ENCODE peak calls at places on chromosomes 7 and 10, in four cellular contexts. U is testis, Y is neural progenitor cell, C is uterus. W is an unnamed sample.
A peak's percentile ranks its signal among the peaks of the same experiment; 100 is the strongest.

GRCh38 chr10:96295475-96295874 is 8.8 kb upstream of the DNTT start:
- DNase-seq in C (no peak), Y (no peak), U (no peak), W (no peak)

GRCh38 chr10:31961675-31962074 is 33.0 kb upstream of the ARHGAP12 start:
- DNase-seq in Y (no peak), U (no peak), C (no peak), W (no peak)

GRCh38 chr7:40306596-40306995 is 171.8 kb downstream of the SUGCT start:
- DNase-seq in C (no peak), U (no peak), Y (no peak), W (no peak)

GRCh38 chr7:102433319-102434038 is at the start of gene ORAI2:
- DNase-seq in U (peak; percentile 83), Y (peak; percentile 87), C (peak; percentile 76), W (peak; percentile 83)

GRCh38 chr7:131629203-131629871 is 72.9 kb upstream of the PODXL start:
- DNase-seq in U (no peak), Y (no peak), C (peak; percentile 74), W (peak; percentile 65)

GRCh38 chr10:92972066-92972870 is 88.3 kb upstream of the CYP26C1 start:
- DNase-seq in U (no peak), C (no peak), Y (no peak), W (no peak)

GRCh38 chr10:11404931-11405330 is 206.5 kb downstream of the USP6NL start:
- DNase-seq in Y (no peak), U (no peak), C (no peak), W (peak; percentile 70)

GRCh38 chr10:88131561-88132139 is 268.2 kb downstream of the PTEN start:
- DNase-seq in U (peak; percentile 69), C (peak; percentile 38), Y (no peak), W (no peak)

GRCh38 chr10:64115913-64116643 is 594.9 kb downstream of the REEP3 start:
- DNase-seq in C (no peak), U (peak; percentile 35), Y (peak; percentile 51), W (peak; percentile 38)

GRCh38 chr10:122122493-122122892 is 133.5 kb downstream of the TACC2 start:
- DNase-seq in C (no peak), U (no peak), Y (no peak), W (no peak)

GRCh38 chr10:122054046-122055025 is 65.4 kb downstream of the TACC2 start:
- DNase-seq in U (peak; percentile 60), Y (peak; percentile 75), C (peak; percentile 69), W (peak; percentile 30)

GRCh38 chr10:6514180-6514579 is 65.9 kb downstream of the PRKCQ start:
- DNase-seq in C (no peak), U (no peak), Y (no peak), W (no peak)

GRCh38 chr10:6512182-6512581 is 67.9 kb downstream of the PRKCQ start:
- DNase-seq in Y (no peak), U (no peak), C (no peak), W (no peak)

GRCh38 chr10:6514844-6515780 is 65.0 kb downstream of the PRKCQ start:
- DNase-seq in C (no peak), Y (no peak), U (no peak), W (peak; percentile 40)

GRCh38 chr10:6513509-6513908 is 66.6 kb downstream of the PRKCQ start:
- DNase-seq in Y (no peak), U (no peak), C (no peak), W (no peak)

DNA sequence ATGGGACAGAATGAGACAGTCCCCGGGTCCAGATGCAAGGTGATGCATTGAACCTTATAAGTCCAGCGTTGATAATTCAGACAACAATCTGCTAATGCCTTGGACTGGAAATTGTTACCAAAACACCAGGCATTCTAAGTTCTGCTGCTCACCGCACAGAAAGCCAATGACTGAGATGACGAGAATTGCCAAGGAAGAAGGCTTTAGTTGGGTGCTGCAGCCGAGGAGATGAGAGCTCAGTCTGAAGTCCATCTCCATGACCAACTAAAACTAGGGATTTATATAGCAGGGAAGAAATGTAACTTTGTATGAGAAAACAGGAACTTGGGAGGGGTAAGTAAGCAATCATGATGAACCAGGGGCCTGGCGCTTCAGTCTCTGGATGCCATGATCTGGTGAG is 68.7 kb downstream of the PRKCQ start:
- DNase-seq in U (no peak), C (no peak), Y (no peak), W (no peak)
- H3K4me1 ChIP-seq in U (no peaks in the 10 kb centered on the region), C (no peaks in the 10 kb centered on the region), Y (peaks cover 2% of the 10 kb centered on the region), W (peaks cover 12% of the 10 kb centered on the region)

GRCh38 chr10:128462026-128462425 is 335.8 kb upstream of the MKI67 start:
- DNase-seq in U (no peak), C (no peak), Y (no peak), W (no peak)
- H3K27me3 ChIP-seq in U (no peaks in the 10 kb centered on the region), C (no peaks in the 10 kb centered on the region), Y (no peaks in the 10 kb centered on the region), W (no peaks in the 10 kb centered on the region)

DNA sequence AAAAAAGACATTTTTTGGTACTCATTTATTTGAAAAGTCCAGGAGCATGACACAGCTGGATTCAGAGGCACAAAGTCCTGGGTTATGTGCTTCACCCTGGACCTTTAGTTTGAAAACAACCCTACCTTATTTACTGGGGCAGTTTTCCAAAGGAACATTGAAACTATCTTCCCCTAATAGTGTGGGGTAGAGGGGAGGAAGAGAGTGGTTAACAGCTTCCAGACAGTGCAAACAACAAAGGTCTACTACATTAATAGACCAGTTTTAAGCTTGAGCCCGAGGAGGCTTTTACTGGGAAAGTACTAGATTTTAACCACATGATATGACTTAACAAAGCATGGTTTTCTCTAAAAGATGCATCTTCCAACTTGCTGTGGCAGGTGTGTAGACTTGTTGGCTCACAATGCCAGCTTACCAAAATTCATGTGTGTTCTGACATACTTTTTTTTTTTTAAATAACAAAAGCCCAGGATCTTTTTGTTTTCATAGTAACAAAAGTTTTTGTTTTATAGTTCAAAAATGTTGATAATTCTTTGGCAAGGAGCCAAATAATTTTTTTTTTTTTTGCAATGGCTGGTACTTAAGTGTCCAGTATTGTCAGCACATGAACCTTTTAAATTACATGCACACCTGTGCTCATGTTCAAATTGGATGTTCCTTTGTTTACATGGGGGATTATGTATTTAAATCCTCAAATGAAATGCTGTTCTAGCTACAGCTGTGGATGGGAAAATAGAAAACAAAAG is 1.8 kb downstream of the GSTO1 start:
- DNase-seq in U (no peak), Y (no peak), C (no peak), W (no peak)
- H3K4me1 ChIP-seq in U (peaks cover 10% of the 10 kb centered on the region), Y (peaks cover 15% of the 10 kb centered on the region), C (no peaks in the 10 kb centered on the region), W (no peaks in the 10 kb centered on the region)

DNA sequence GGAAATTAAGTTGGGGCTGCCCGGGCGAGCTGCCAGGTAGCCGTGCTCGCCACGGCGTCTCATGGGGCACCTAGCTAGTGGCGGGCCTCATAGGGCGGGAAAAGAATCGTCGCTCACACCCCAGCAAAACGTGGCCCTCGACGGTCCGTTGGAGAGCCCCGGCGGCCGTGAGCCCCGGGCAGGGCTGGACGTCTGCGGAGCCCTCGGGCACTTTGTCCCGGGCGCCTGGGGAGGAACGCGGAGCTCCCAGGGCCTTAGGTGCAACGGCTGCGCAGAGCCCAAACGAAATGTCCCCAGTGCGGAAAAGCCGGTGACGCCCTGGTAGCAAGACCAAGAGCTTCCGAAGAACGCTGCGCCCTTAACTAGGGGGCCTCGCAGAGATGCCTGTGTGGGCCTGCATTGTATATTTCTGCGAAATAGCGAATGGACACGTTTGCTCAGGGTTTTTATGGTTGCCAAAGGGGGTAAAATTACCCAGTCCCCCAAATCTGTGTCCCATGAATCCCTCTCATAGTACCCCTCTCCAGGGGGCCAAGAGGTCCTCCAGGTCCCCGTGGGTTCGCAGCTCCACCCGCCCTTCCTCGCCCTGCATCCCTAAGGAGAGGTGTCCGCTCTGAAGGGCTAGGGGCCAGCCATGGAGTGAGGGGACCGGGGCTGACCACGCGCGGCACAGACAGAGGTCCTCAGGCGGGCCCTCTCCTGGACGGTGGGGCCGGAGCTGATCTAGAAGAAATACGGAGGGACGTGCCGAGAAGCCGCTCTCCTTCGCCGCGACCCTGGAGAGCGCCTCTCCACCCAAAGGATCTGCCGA is 1.0 kb upstream of the SFMBT2 start:
- DNase-seq in Y (peak; percentile 55), U (no peak), C (no peak), W (no peak)
- H3K27me3 ChIP-seq in Y (peaks cover 88% of the 10 kb centered on the region), U (no peaks in the 10 kb centered on the region), C (peaks cover 3% of the 10 kb centered on the region), W (no peaks in the 10 kb centered on the region)

W was measured in SJCRH30.